ENCODE peak calls at places on chromosome 14, in seven cellular contexts. Z is HCT116, Y is K562, T is GM12878, S is SK-N-SH, Q is H1, X is HepG2. U is an unnamed sample.

GRCh38 chr14:69355955-69356321 is 42.2 kb downstream of the ERH start:
- DNase-seq in X (no peak), Q (no peak), Z (no peak), T (no peak), Y (no peak), S (no peak), U (no peak)

GRCh38 chr14:67410313-67410712 is 1.7 kb downstream of the PLEK2 start:
- DNase-seq in S (no peak), T (no peak), X (no peak), Z (no peak), Q (no peak), Y (peak), U (no peak)

GRCh38 chr14:66459603-66460002 is 26.6 kb upstream of the CCDC196 start:
- DNase-seq in T (no peak), S (no peak), X (no peak), Y (no peak), Z (no peak), Q (no peak), U (no peak)

GRCh38 chr14:105926415-105927093 is 400.2 kb downstream of the TMEM121 start:
- DNase-seq in X (no peak), S (no peak), Y (no peak), Z (no peak), Q (no peak), T (no peak), U (no peak)

GRCh38 chr14:24132976-24133375 is 2.5 kb downstream of the FITM1 start:
- DNase-seq in Y (no peak), Z (no peak), Q (no peak), T (no peak), S (no peak), X (no peak), U (no peak)

GRCh38 chr14:34781242-34781641 is 66.8 kb upstream of the CFL2 start:
- DNase-seq in Z (no peak), X (no peak), S (no peak), Q (no peak), Y (no peak), T (peak), U (no peak)

GRCh38 chr14:103185051-103186027 is 62.1 kb downstream of the TNFAIP2 start:
- DNase-seq in T (no peak), X (peak), Q (no peak), Z (peak), Y (peak), S (peak), U (no peak)

GRCh38 chr14:22379727-22380126 is 209.3 kb downstream of the DAD1 start:
- DNase-seq in Z (no peak), T (no peak), S (no peak), Q (no peak), Y (no peak), X (no peak), U (no peak)

GRCh38 chr14:104341532-104342434 is 203.4 kb downstream of the KIF26A start:
- DNase-seq in Z (peak), Q (peak), T (no peak), X (peak), S (peak), Y (peak), U (peak)

GRCh38 chr14:22268875-22269274 is 320.1 kb downstream of the DAD1 start:
- DNase-seq in X (no peak), Q (no peak), S (no peak), T (no peak), Y (peak), Z (no peak), U (no peak)

GRCh38 chr14:92651106-92651792 is 97.2 kb downstream of the LGMN start:
- DNase-seq in X (no peak), Y (no peak), S (no peak), Z (no peak), T (peak), Q (no peak), U (no peak)

GRCh38 chr14:68888025-68888850 is 90.9 kb downstream of the ACTN1 start:
- DNase-seq in S (no peak), Q (no peak), T (no peak), X (no peak), Z (no peak), Y (no peak), U (no peak)

GRCh38 chr14:100653409-100653808 is 66.2 kb upstream of the BEGAIN start:
- DNase-seq in Q (no peak), Y (peak), T (no peak), S (peak), X (no peak), Z (no peak), U (no peak)

GRCh38 chr14:59362533-59362932 is 102.6 kb downstream of the GPR135 start:
- DNase-seq in S (no peak), X (no peak), Z (peak), Y (no peak), T (no peak), Q (no peak), U (no peak)

GRCh38 chr14:100042328-100042727 is 22.9 kb upstream of the EVL start:
- DNase-seq in Y (no peak), Q (no peak), X (no peak), T (no peak), Z (no peak), S (no peak), U (no peak)

GRCh38 chr14:104912053-104912452 is 12.6 kb upstream of the PLD4 start:
- DNase-seq in Y (no peak), S (no peak), Z (no peak), X (no peak), T (no peak), Q (no peak), U (no peak)

GRCh38 chr14:59275668-59276067 is 87.2 kb downstream of the DAAM1 start:
- DNase-seq in Y (peak), Q (no peak), T (peak), S (no peak), Z (peak), X (peak), U (no peak)

GRCh38 chr14:102140027-102140749 is 491 bp downstream of the WDR20 start:
- DNase-seq in X (peak), Z (no peak), Q (no peak), Y (no peak), S (peak), T (no peak), U (no peak)

GRCh38 chr14:23485311-23485710 is 15.8 kb downstream of the NGDN start:
- DNase-seq in Q (no peak), Z (no peak), X (no peak), T (no peak), Y (no peak), S (no peak), U (no peak)

GRCh38 chr14:95523818-95524448 is 7.5 kb upstream of the SYNE3 start:
- DNase-seq in T (no peak), Z (no peak), S (no peak), Q (no peak), Y (peak), X (peak), U (no peak)

GRCh38 chr14:86462193-86462592 is 932.2 kb downstream of the FLRT2 start:
- DNase-seq in T (no peak), Z (no peak), Q (no peak), S (no peak), X (peak), Y (peak), U (no peak)

GRCh38 chr14:70237710-70238109 is 49.0 kb upstream of the SLC8A3 start:
- DNase-seq in Y (peak), Q (no peak), S (no peak), T (no peak), X (no peak), Z (no peak), U (no peak)

GRCh38 chr14:61196034-61196433 is 85.1 kb downstream of the TMEM30B start:
- DNase-seq in T (no peak), X (no peak), Q (no peak), S (no peak), Y (no peak), Z (no peak), U (peak)

GRCh38 chr14:99221445-99221844 is 50.6 kb downstream of the BCL11B start:
- DNase-seq in X (no peak), Q (no peak), Z (no peak), S (no peak), Y (no peak), T (no peak), U (no peak)

GRCh38 chr14:103279129-103280025 is 54.7 kb upstream of the EIF5 start:
- DNase-seq in Q (no peak), Z (no peak), T (no peak), Y (no peak), X (no peak), S (peak), U (peak)

GRCh38 chr14:60642790-60643397 is 6.4 kb downstream of the SIX1 start:
- DNase-seq in Y (no peak), Z (no peak), Q (no peak), T (no peak), S (no peak), X (no peak), U (no peak)

GRCh38 chr14:77023001-77023996 is 5.2 kb downstream of the IRF2BPL start:
- DNase-seq in Q (no peak), Y (no peak), X (peak), S (peak), Z (no peak), T (no peak), U (peak)

GRCh38 chr14:52703225-52703624 is 3.8 kb upstream of the PSMC6 start:
- DNase-seq in T (no peak), Q (no peak), X (no peak), S (no peak), Y (no peak), Z (no peak), U (peak)

GRCh38 chr14:59360923-59361794 is 104.0 kb downstream of the GPR135 start:
- DNase-seq in X (peak), T (no peak), Q (no peak), Y (peak), S (peak), Z (peak), U (no peak)

GRCh38 chr14:53875337-53875897 is 81.2 kb downstream of the BMP4 start:
- DNase-seq in X (no peak), Z (no peak), S (no peak), Q (no peak), Y (no peak), T (no peak), U (no peak)

DNA sequence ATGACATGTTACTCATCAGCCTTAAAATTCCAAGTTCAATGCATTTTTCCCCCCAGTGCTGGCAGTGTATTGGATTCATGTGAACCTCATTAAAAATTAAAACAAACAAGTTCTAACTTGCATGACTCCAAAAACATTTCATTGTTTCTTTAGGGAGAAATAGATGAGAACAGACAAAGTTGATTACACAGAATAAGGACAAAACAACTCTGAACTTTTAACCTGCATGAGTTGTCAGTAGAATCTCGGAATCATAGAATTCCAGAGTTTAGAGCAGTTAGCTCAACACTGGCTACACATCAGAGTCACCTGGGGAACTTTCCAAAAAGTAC is 127.5 kb downstream of the TMX1 start:
- DNase-seq in S (no peak), Y (no peak), X (no peak), T (no peak), Q (no peak), Z (no peak), U (no peak)
- TF ChIP-seq JUND in S (no peak), Y (no peak), X (no peak), T (no peak), Q (no peak), Z (no peak), U (no peak)

GRCh38 chr14:81127785-81128184 is 93.0 kb downstream of the GTF2A1 start:
- DNase-seq in Z (no peak), T (no peak), Y (no peak), S (no peak), Q (no peak), X (no peak), U (no peak)

GRCh38 chr14:81125536-81125935 is 95.2 kb downstream of the GTF2A1 start:
- DNase-seq in X (no peak), Q (no peak), T (no peak), S (no peak), Y (no peak), Z (no peak), U (no peak)

GRCh38 chr14:81122326-81122725 is 98.4 kb downstream of the GTF2A1 start:
- DNase-seq in S (no peak), T (peak), Q (no peak), Y (no peak), X (no peak), Z (no peak), U (no peak)
- TF ChIP-seq JUND in S (no peak), T (no peak), Q (no peak), Y (no peak), X (no peak), Z (no peak), U (no peak)

GRCh38 chr14:32939254-32940065 is 781 bp downstream of the NPAS3 start:
- DNase-seq in Q (no peak), T (no peak), S (peak), X (no peak), Y (peak), Z (no peak), U (peak)

GRCh38 chr14:32940066-32940651 is 1.5 kb downstream of the NPAS3 start:
- DNase-seq in Z (no peak), S (no peak), X (no peak), Y (no peak), T (no peak), Q (no peak), U (no peak)

GRCh38 chr14:32941668-32942065 is 3.0 kb downstream of the NPAS3 start:
- DNase-seq in Q (no peak), Y (no peak), S (no peak), X (no peak), Z (no peak), T (no peak), U (no peak)

GRCh38 chr14:32940711-32941667 is 2.3 kb downstream of the NPAS3 start:
- DNase-seq in Z (no peak), X (no peak), Q (no peak), T (no peak), S (no peak), Y (no peak), U (no peak)

GRCh38 chr14:32938719-32939253 is at the start of gene NPAS3:
- DNase-seq in T (no peak), Q (no peak), X (no peak), Z (no peak), S (peak), Y (no peak), U (no peak)
- TF ChIP-seq JUND in T (no peak), Q (no peak), X (no peak), Z (no peak), S (no peak), Y (no peak), U (no peak)

DNA sequence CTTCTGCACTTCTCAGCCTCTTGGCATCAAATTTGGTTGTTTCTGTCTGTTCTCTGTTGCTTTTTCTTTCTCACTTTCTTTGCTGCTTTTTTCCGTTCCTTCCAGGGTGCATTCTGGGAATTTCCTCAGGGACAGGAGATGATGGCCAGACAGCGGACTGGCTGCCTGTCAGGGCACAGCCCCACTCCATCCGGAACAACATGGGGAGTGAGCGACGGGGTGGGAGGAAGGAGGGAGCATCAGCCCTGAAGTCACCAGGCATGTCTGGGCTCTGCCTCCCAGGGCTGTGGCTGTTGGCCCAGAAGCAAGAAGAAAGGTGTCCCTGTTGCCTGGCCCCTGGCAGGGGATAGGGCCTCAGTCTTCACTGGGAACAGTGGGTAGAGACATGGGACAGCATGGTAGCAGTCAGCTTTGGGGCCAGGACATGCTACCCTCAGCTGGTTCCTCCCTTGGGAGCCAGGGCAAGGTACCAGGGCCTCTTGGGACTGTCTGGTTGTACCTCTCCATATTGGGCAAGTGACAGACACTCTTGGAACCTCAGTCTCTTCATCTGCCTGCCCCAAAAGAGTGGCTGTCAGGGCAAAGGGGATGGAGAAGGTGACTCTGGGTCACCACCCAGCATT is 8.6 kb downstream of the PGF start:
- DNase-seq in T (no peak), Y (no peak), Q (no peak), S (peak), X (no peak), Z (no peak), U (peak)
- TF ChIP-seq JUND in T (no peak), Y (no peak), Q (no peak), S (no peak), X (no peak), Z (no peak), U (no peak)

U was measured in T47D.